ENCODE peak calls at places on chromosomes 1 and 21, in ten cellular contexts. One of them, this sample, is unnamed. For H3K36me3, the result is how much of the 10 kb centered on the place peaks cover.

GRCh38 chr1:30790850-30791778 is 33.5 kb upstream of the LAPTM5 start:
- DNase-seq in CD8-positive, alpha-beta T cell: peak
- DNase-seq in sigmoid colon: no peak
- DNase-seq in psoas muscle: no peak
- DNase-seq in ovary: no peak
- DNase-seq in BJ: no peak
- DNase-seq in neural progenitor cell: no peak
- DNase-seq in GM23338: no peak
- DNase-seq in breast epithelium: no peak
- DNase-seq in GM23248: no peak
- DNase-seq in this sample: no peak

GRCh38 chr21:35102488-35103407 is 53.6 kb upstream of the RUNX1 start:
- DNase-seq in CD8-positive, alpha-beta T cell: peak
- DNase-seq in sigmoid colon: peak
- DNase-seq in psoas muscle: peak
- DNase-seq in ovary: no peak
- DNase-seq in BJ: no peak
- DNase-seq in neural progenitor cell: no peak
- DNase-seq in GM23338: no peak
- DNase-seq in breast epithelium: peak
- DNase-seq in GM23248: no peak
- DNase-seq in this sample: peak

GRCh38 chr1:25500694-25501093 is 42.7 kb upstream of the LDLRAP1 start:
- DNase-seq in CD8-positive, alpha-beta T cell: no peak
- DNase-seq in sigmoid colon: no peak
- DNase-seq in psoas muscle: no peak
- DNase-seq in ovary: no peak
- DNase-seq in BJ: no peak
- DNase-seq in neural progenitor cell: no peak
- DNase-seq in GM23338: no peak
- DNase-seq in breast epithelium: no peak
- DNase-seq in GM23248: peak
- DNase-seq in this sample: peak

GRCh38 chr1:3431266-3431665 is 23.2 kb upstream of the ARHGEF16 start:
- DNase-seq in CD8-positive, alpha-beta T cell: no peak
- DNase-seq in sigmoid colon: no peak
- DNase-seq in psoas muscle: peak
- DNase-seq in ovary: no peak
- DNase-seq in BJ: no peak
- DNase-seq in neural progenitor cell: peak
- DNase-seq in GM23338: peak
- DNase-seq in breast epithelium: no peak
- DNase-seq in GM23248: peak
- DNase-seq in this sample: no peak

GRCh38 chr1:101185421-101185820 is 51.4 kb upstream of the S1PR1 start:
- DNase-seq in CD8-positive, alpha-beta T cell: no peak
- DNase-seq in sigmoid colon: no peak
- DNase-seq in psoas muscle: no peak
- DNase-seq in ovary: no peak
- DNase-seq in BJ: no peak
- DNase-seq in neural progenitor cell: no peak
- DNase-seq in GM23338: no peak
- DNase-seq in breast epithelium: no peak
- DNase-seq in GM23248: no peak
- DNase-seq in this sample: peak

GRCh38 chr1:89499320-89499719 is 25.3 kb upstream of the LRRC8B start:
- DNase-seq in CD8-positive, alpha-beta T cell: no peak
- DNase-seq in sigmoid colon: no peak
- DNase-seq in psoas muscle: no peak
- DNase-seq in ovary: no peak
- DNase-seq in BJ: no peak
- DNase-seq in neural progenitor cell: no peak
- DNase-seq in GM23338: no peak
- DNase-seq in breast epithelium: peak
- DNase-seq in GM23248: no peak
- DNase-seq in this sample: no peak

GRCh38 chr1:15384301-15384901 is 25.3 kb upstream of the EFHD2 start:
- DNase-seq in CD8-positive, alpha-beta T cell: no peak
- DNase-seq in sigmoid colon: no peak
- DNase-seq in psoas muscle: no peak
- DNase-seq in ovary: no peak
- DNase-seq in BJ: no peak
- DNase-seq in neural progenitor cell: peak
- DNase-seq in GM23338: peak
- DNase-seq in breast epithelium: no peak
- DNase-seq in GM23248: no peak
- DNase-seq in this sample: no peak

GRCh38 chr1:4734791-4735190 is 80.4 kb downstream of the AJAP1 start:
- DNase-seq in CD8-positive, alpha-beta T cell: no peak
- DNase-seq in sigmoid colon: no peak
- DNase-seq in psoas muscle: no peak
- DNase-seq in ovary: no peak
- DNase-seq in BJ: no peak
- DNase-seq in neural progenitor cell: no peak
- DNase-seq in GM23338: no peak
- DNase-seq in breast epithelium: no peak
- DNase-seq in GM23248: no peak
- DNase-seq in this sample: no peak

GRCh38 chr1:1540015-1540816 is at the start of gene TMEM240:
- DNase-seq in CD8-positive, alpha-beta T cell: peak
- DNase-seq in sigmoid colon: peak
- DNase-seq in psoas muscle: peak
- DNase-seq in ovary: peak
- DNase-seq in BJ: peak
- DNase-seq in neural progenitor cell: peak
- DNase-seq in GM23338: peak
- DNase-seq in breast epithelium: peak
- DNase-seq in GM23248: peak
- DNase-seq in this sample: peak

GRCh38 chr1:18481921-18482701 is 1.4 kb downstream of the KLHDC7A start:
- DNase-seq in CD8-positive, alpha-beta T cell: no peak
- DNase-seq in sigmoid colon: no peak
- DNase-seq in psoas muscle: no peak
- DNase-seq in ovary: no peak
- DNase-seq in BJ: no peak
- DNase-seq in neural progenitor cell: no peak
- DNase-seq in GM23338: no peak
- DNase-seq in breast epithelium: no peak
- DNase-seq in GM23248: no peak
- DNase-seq in this sample: no peak

GRCh38 chr1:34419662-34420061 is 243.0 kb downstream of the C1orf94 start:
- DNase-seq in CD8-positive, alpha-beta T cell: no peak
- DNase-seq in sigmoid colon: no peak
- DNase-seq in psoas muscle: no peak
- DNase-seq in ovary: no peak
- DNase-seq in BJ: no peak
- DNase-seq in neural progenitor cell: peak
- DNase-seq in GM23338: peak
- DNase-seq in breast epithelium: no peak
- DNase-seq in GM23248: peak
- DNase-seq in this sample: peak

DNA sequence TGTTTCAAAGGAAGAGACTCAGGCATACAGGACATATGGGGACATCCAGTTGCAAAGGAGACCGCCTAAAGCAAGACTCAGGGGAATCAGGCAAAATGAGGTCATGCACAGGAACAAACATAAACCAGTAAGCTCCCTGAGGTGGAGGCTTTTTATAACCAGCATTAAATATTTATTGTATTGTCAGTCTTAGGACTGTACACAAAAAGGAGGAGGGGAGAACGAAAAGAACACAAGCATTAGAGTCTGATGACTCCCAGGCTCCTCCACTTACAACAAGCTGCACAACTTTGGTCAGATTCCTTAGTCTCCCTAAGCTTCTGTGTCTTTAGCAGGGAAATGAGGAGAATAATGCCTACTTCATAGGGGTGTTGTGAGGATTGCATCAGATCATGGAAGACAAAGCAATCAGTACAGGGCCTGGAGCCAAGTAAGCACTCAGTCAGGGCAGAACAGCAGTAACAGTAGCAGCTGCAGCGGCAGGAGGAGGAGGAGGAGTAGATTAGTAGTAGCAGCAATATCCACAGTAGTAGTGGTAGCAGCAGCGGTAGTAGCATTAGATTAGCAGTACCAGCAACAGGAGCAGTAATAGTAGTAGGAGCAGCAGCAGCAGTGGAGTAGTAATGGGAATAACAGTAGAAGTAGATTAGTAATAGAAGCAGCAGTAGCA is 54.2 kb upstream of the SPATA6 start:
- DNase-seq in CD8-positive, alpha-beta T cell: no peak
- DNase-seq in sigmoid colon: no peak
- DNase-seq in psoas muscle: no peak
- DNase-seq in ovary: no peak
- DNase-seq in BJ: no peak
- DNase-seq in neural progenitor cell: peak
- DNase-seq in GM23338: no peak
- DNase-seq in breast epithelium: no peak
- DNase-seq in GM23248: peak
- DNase-seq in this sample: peak
- H3K36me3 ChIP-seq in CD8-positive, alpha-beta T cell: under half
- H3K36me3 ChIP-seq in sigmoid colon: under half
- H3K36me3 ChIP-seq in psoas muscle: under half
- H3K36me3 ChIP-seq in ovary: under half
- H3K36me3 ChIP-seq in BJ: under half
- H3K36me3 ChIP-seq in neural progenitor cell: under half
- H3K36me3 ChIP-seq in GM23338: under half
- H3K36me3 ChIP-seq in breast epithelium: under half
- H3K36me3 ChIP-seq in GM23248: under half
- H3K36me3 ChIP-seq in this sample: under half

DNA sequence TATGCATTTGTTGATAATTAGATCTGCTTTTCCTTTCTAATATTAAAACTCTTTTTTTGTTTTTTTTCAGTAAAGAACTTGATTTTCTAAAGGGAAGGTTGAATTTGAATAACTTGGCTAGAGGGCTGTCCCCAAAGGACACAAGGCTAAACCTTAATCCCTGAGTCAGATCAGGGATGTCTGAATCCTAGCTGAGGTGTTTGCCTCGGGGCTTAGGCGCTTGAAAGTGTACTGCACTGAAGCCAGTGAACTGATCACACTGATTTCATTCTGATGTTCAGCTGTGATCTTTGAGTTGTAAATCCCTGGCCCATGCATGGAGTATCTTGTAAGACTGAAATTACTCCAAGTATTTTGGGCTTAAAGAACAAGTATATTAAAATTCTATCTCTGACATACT is 42.8 kb downstream of the MTR start:
- DNase-seq in CD8-positive, alpha-beta T cell: no peak
- DNase-seq in sigmoid colon: no peak
- DNase-seq in psoas muscle: no peak
- DNase-seq in ovary: no peak
- DNase-seq in BJ: no peak
- DNase-seq in neural progenitor cell: no peak
- DNase-seq in GM23338: no peak
- DNase-seq in breast epithelium: no peak
- DNase-seq in GM23248: no peak
- DNase-seq in this sample: no peak
- H3K36me3 ChIP-seq in CD8-positive, alpha-beta T cell: half or more
- H3K36me3 ChIP-seq in sigmoid colon: under half
- H3K36me3 ChIP-seq in psoas muscle: half or more
- H3K36me3 ChIP-seq in ovary: under half
- H3K36me3 ChIP-seq in BJ: under half
- H3K36me3 ChIP-seq in neural progenitor cell: under half
- H3K36me3 ChIP-seq in GM23338: under half
- H3K36me3 ChIP-seq in breast epithelium: under half
- H3K36me3 ChIP-seq in GM23248: half or more
- H3K36me3 ChIP-seq in this sample: under half

GRCh38 chr21:46100426-46100825 is 2.5 kb downstream of the COL6A2 start:
- DNase-seq in CD8-positive, alpha-beta T cell: no peak
- DNase-seq in sigmoid colon: peak
- DNase-seq in psoas muscle: no peak
- DNase-seq in ovary: no peak
- DNase-seq in BJ: no peak
- DNase-seq in neural progenitor cell: no peak
- DNase-seq in GM23338: no peak
- DNase-seq in breast epithelium: peak
- DNase-seq in GM23248: peak
- DNase-seq in this sample: no peak

GRCh38 chr21:46108827-46109226 is 10.9 kb downstream of the COL6A2 start:
- DNase-seq in CD8-positive, alpha-beta T cell: no peak
- DNase-seq in sigmoid colon: peak
- DNase-seq in psoas muscle: no peak
- DNase-seq in ovary: no peak
- DNase-seq in BJ: no peak
- DNase-seq in neural progenitor cell: no peak
- DNase-seq in GM23338: no peak
- DNase-seq in breast epithelium: peak
- DNase-seq in GM23248: no peak
- DNase-seq in this sample: no peak

GRCh38 chr21:46099476-46099875 is 1.6 kb downstream of the COL6A2 start:
- DNase-seq in CD8-positive, alpha-beta T cell: no peak
- DNase-seq in sigmoid colon: peak
- DNase-seq in psoas muscle: peak
- DNase-seq in ovary: peak
- DNase-seq in BJ: no peak
- DNase-seq in neural progenitor cell: peak
- DNase-seq in GM23338: peak
- DNase-seq in breast epithelium: peak
- DNase-seq in GM23248: peak
- DNase-seq in this sample: no peak

GRCh38 chr21:46100020-46100419 is 2.1 kb downstream of the COL6A2 start:
- DNase-seq in CD8-positive, alpha-beta T cell: no peak
- DNase-seq in sigmoid colon: peak
- DNase-seq in psoas muscle: no peak
- DNase-seq in ovary: no peak
- DNase-seq in BJ: no peak
- DNase-seq in neural progenitor cell: no peak
- DNase-seq in GM23338: no peak
- DNase-seq in breast epithelium: peak
- DNase-seq in GM23248: no peak
- DNase-seq in this sample: no peak

DNA sequence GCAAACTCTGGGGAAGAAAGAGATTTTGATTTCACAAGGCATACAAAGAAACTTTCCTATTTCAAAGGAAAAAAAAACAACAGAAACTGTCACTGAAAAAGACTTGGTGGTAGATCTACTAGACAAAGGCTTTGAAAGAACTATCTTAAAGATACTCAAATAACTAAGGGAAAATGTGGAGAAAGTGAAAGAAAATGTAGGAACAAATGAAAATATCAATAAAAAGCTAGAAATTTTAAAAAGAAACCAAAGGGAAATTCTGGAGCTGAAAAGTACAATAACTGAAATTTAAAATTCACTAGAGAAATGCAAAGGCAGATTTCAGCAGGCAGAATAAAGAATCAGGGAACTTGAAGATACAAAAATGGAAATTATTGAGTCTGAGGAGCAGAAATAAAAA is 6.2 kb downstream of the COL6A2 start:
- DNase-seq in CD8-positive, alpha-beta T cell: no peak
- DNase-seq in sigmoid colon: no peak
- DNase-seq in psoas muscle: no peak
- DNase-seq in ovary: no peak
- DNase-seq in BJ: no peak
- DNase-seq in neural progenitor cell: no peak
- DNase-seq in GM23338: no peak
- DNase-seq in breast epithelium: no peak
- DNase-seq in GM23248: no peak
- DNase-seq in this sample: no peak
- H3K36me3 ChIP-seq in CD8-positive, alpha-beta T cell: under half
- H3K36me3 ChIP-seq in sigmoid colon: under half
- H3K36me3 ChIP-seq in psoas muscle: under half
- H3K36me3 ChIP-seq in ovary: under half
- H3K36me3 ChIP-seq in BJ: under half
- H3K36me3 ChIP-seq in neural progenitor cell: under half
- H3K36me3 ChIP-seq in GM23338: under half
- H3K36me3 ChIP-seq in breast epithelium: under half
- H3K36me3 ChIP-seq in GM23248: half or more
- H3K36me3 ChIP-seq in this sample: under half

GRCh38 chr1:56517404-56518130 is 61.8 kb downstream of the PLPP3 start:
- DNase-seq in CD8-positive, alpha-beta T cell: no peak
- DNase-seq in sigmoid colon: no peak
- DNase-seq in psoas muscle: no peak
- DNase-seq in ovary: no peak
- DNase-seq in BJ: no peak
- DNase-seq in neural progenitor cell: no peak
- DNase-seq in GM23338: no peak
- DNase-seq in breast epithelium: no peak
- DNase-seq in GM23248: no peak
- DNase-seq in this sample: no peak
- H3K36me3 ChIP-seq in CD8-positive, alpha-beta T cell: under half
- H3K36me3 ChIP-seq in sigmoid colon: under half
- H3K36me3 ChIP-seq in psoas muscle: under half
- H3K36me3 ChIP-seq in ovary: under half
- H3K36me3 ChIP-seq in BJ: under half
- H3K36me3 ChIP-seq in neural progenitor cell: under half
- H3K36me3 ChIP-seq in GM23338: under half
- H3K36me3 ChIP-seq in breast epithelium: under half
- H3K36me3 ChIP-seq in GM23248: half or more
- H3K36me3 ChIP-seq in this sample: under half